ENCODE peak calls at places on chromosomes 2 and 18, in six cellular contexts. I is AG04450; S is GM03348; B is stimulated activated CD4-positive, alpha-beta T cell treated with anti-CD3 and anti-CD28 coated beads, Interleukin-1b, Interleukin-23, amount 100 ng/mL, for 48 hours; U is GM20000; K is amniotic stem cell. A is an unnamed sample.

GRCh38 chr2:233009661-233010060 is 3.4 kb downstream of the NGEF start:
- DNase-seq in B (no peak), K (no peak), I (no peak), U (no peak), S (no peak), A (no peak)

GRCh38 chr2:19059076-19059475 is 299.3 kb downstream of the OSR1 start:
- DNase-seq in K (no peak), S (no peak), I (no peak), U (no peak), B (no peak), A (no peak)

GRCh38 chr18:54357082-54357659 is 487 bp downstream of the STARD6 start:
- DNase-seq in I (no peak), U (no peak), K (no peak), S (no peak), B (no peak), A (no peak)

GRCh38 chr2:188340257-188340656 is 48.6 kb downstream of the GULP1 start:
- DNase-seq in K (no peak), U (no peak), I (no peak), B (no peak), S (no peak), A (no peak)

GRCh38 chr2:529425-529824 is 147.8 kb downstream of the TMEM18 start:
- DNase-seq in I (no peak), K (peak), S (peak), B (no peak), U (no peak), A (no peak)

GRCh38 chr2:182652326-182652725 is 63.7 kb upstream of the DNAJC10 start:
- DNase-seq in B (peak), U (no peak), K (no peak), I (no peak), S (no peak), A (no peak)

GRCh38 chr18:39946623-39947061 is 2008.4 kb upstream of the PIK3C3 start:
- DNase-seq in U (no peak), S (peak), I (peak), K (no peak), B (no peak), A (no peak)

GRCh38 chr2:178924817-178925216 is 117.6 kb upstream of the TTN start:
- DNase-seq in S (no peak), U (no peak), I (no peak), K (no peak), B (no peak), A (no peak)

GRCh38 chr2:161990741-161991140 is 83.3 kb downstream of the DPP4 start:
- DNase-seq in B (no peak), S (peak), I (peak), K (peak), U (no peak), A (no peak)

GRCh38 chr18:9574473-9575115 is 39.8 kb downstream of the PPP4R1 start:
- DNase-seq in B (no peak), S (no peak), U (no peak), I (no peak), K (no peak), A (no peak)

GRCh38 chr2:178233428-178233827 is 39.1 kb downstream of the OSBPL6 start:
- DNase-seq in U (no peak), I (no peak), B (no peak), K (no peak), S (no peak), A (no peak)

GRCh38 chr2:135337066-135337465 is 194.0 kb downstream of the ZRANB3 start:
- DNase-seq in B (no peak), U (no peak), I (no peak), K (no peak), S (no peak), A (no peak)

GRCh38 chr2:223779877-223780276 is 57.5 kb downstream of the AP1S3 start:
- DNase-seq in B (peak), S (peak), U (peak), I (no peak), K (no peak), A (peak)

GRCh38 chr2:106886916-106887758 is 1.2 kb upstream of the ST6GAL2 start:
- DNase-seq in I (no peak), U (peak), K (no peak), B (no peak), S (peak), A (peak)

GRCh38 chr2:181755181-181755580 is 74.9 kb upstream of the NEUROD1 start:
- DNase-seq in K (no peak), B (no peak), U (no peak), S (no peak), I (no peak), A (no peak)

GRCh38 chr2:196131384-196131861 is 40.0 kb downstream of the STK17B start:
- DNase-seq in I (no peak), B (peak), K (peak), S (peak), U (peak), A (no peak)

GRCh38 chr18:79434611-79435010 is 38.9 kb downstream of the NFATC1 start:
- DNase-seq in I (no peak), K (no peak), B (no peak), U (no peak), S (no peak), A (no peak)

GRCh38 chr2:164773635-164774034 is 68.0 kb downstream of the COBLL1 start:
- DNase-seq in K (no peak), I (no peak), S (no peak), B (no peak), U (no peak), A (no peak)

GRCh38 chr2:240449764-240450531 is 14.5 kb downstream of the GPC1 start:
- DNase-seq in B (no peak), S (no peak), U (no peak), I (no peak), K (no peak), A (no peak)

GRCh38 chr2:53473236-53473635 is 294.4 kb upstream of the CHAC2 start:
- DNase-seq in K (no peak), I (no peak), B (no peak), S (no peak), U (no peak), A (no peak)

GRCh38 chr2:157838442-157839161 is 37.5 kb downstream of the ACVR1 start:
- DNase-seq in K (peak), S (peak), U (no peak), I (peak), B (peak), A (no peak)

GRCh38 chr2:70984576-70985282 is 6.3 kb downstream of the ANKRD53 start:
- DNase-seq in S (peak), I (no peak), U (peak), B (peak), K (no peak), A (peak)

GRCh38 chr2:188610827-188611226 is 319.2 kb downstream of the GULP1 start:
- DNase-seq in K (no peak), U (no peak), S (no peak), B (no peak), I (no peak), A (no peak)

GRCh38 chr2:164917296-164917903 is 37.9 kb downstream of the SLC38A11 start:
- DNase-seq in I (no peak), U (no peak), B (no peak), S (no peak), K (no peak), A (no peak)

GRCh38 chr2:64610456-64610855 is 43.3 kb downstream of the SERTAD2 start:
- DNase-seq in K (no peak), U (no peak), B (no peak), S (no peak), I (no peak), A (no peak)

GRCh38 chr2:145258903-145259579 is 739.1 kb upstream of the ZEB2 start:
- DNase-seq in B (no peak), U (no peak), S (no peak), K (no peak), I (no peak), A (no peak)

GRCh38 chr18:47881752-47882455 is 48.6 kb downstream of the SMAD2 start:
- DNase-seq in I (peak), S (peak), B (no peak), U (no peak), K (no peak), A (no peak)

GRCh38 chr2:99833802-99834201 is 308.6 kb downstream of the AFF3 start:
- DNase-seq in S (no peak), I (no peak), K (no peak), B (no peak), U (no peak), A (no peak)

GRCh38 chr2:29459445-29460179 is 344.4 kb downstream of the CLIP4 start:
- DNase-seq in U (no peak), B (no peak), I (peak), K (peak), S (peak), A (no peak)

GRCh38 chr2:239293450-239294430 is 107.1 kb downstream of the HDAC4 start:
- DNase-seq in I (no peak), S (no peak), U (peak), B (peak), K (no peak), A (peak)

GRCh38 chr2:222652856-222653255 is 3.0 kb downstream of the FARSB start:
- DNase-seq in K (no peak), U (no peak), I (no peak), S (no peak), B (no peak), A (no peak)

GRCh38 chr2:160489096-160489495 is 4.5 kb downstream of the RBMS1 start:
- DNase-seq in B (no peak), U (no peak), I (no peak), S (no peak), K (no peak), A (no peak)

GRCh38 chr18:67359868-67360838 is 156.4 kb downstream of the DSEL start:
- DNase-seq in U (no peak), B (peak), S (peak), K (peak), I (peak), A (peak)

GRCh38 chr18:31581498-31582197 is 10.0 kb upstream of the TTR start:
- DNase-seq in K (no peak), B (no peak), I (no peak), S (peak), U (no peak), A (no peak)

GRCh38 chr2:5409925-5410360 is 282.2 kb upstream of the SOX11 start:
- DNase-seq in I (no peak), S (no peak), B (no peak), U (no peak), K (no peak), A (no peak)

GRCh38 chr2:11026286-11026921 is 114.7 kb downstream of the KCNF1 start:
- DNase-seq in K (no peak), U (no peak), I (no peak), B (no peak), S (no peak), A (no peak)

GRCh38 chr2:102940684-102941083 is 178.9 kb downstream of the TMEM182 start:
- DNase-seq in K (no peak), S (no peak), U (no peak), B (no peak), I (no peak), A (no peak)

GRCh38 chr2:43268066-43268971 is 41.9 kb upstream of the ZFP36L2 start:
- DNase-seq in U (no peak), B (no peak), K (no peak), S (no peak), I (no peak), A (no peak)

GRCh38 chr2:9415770-9416169 is 7.6 kb downstream of the ITGB1BP1 start:
- DNase-seq in K (no peak), S (no peak), B (no peak), I (no peak), U (no peak), A (no peak)